ENCODE peak calls at places on chromosomes 4 and X, in eight cellular contexts. One of them, this sample, is unnamed.

GRCh38 chrX:107537815-107538214 is 88.4 kb downstream of the FRMPD3 start:
- DNase-seq in astrocyte: peak; percentile 16
- DNase-seq in IMR-90: peak; percentile 50
- DNase-seq in AG09309: no peak
- DNase-seq in left ventricle myocardium inferior: no peak
- DNase-seq in spleen: no peak
- DNase-seq in G401: peak; percentile 6
- DNase-seq in GM03348: peak; percentile 38
- DNase-seq in this sample: peak; percentile 58

GRCh38 chr4:114072781-114073180 is 93.3 kb upstream of the ARSJ start:
- DNase-seq in astrocyte: peak; percentile 73
- DNase-seq in IMR-90: no peak
- DNase-seq in AG09309: no peak
- DNase-seq in left ventricle myocardium inferior: no peak
- DNase-seq in spleen: no peak
- DNase-seq in G401: no peak
- DNase-seq in GM03348: no peak
- DNase-seq in this sample: no peak

GRCh38 chr4:65175585-65175984 is 494.7 kb downstream of the EPHA5 start:
- DNase-seq in astrocyte: no peak
- DNase-seq in IMR-90: no peak
- DNase-seq in AG09309: no peak
- DNase-seq in left ventricle myocardium inferior: no peak
- DNase-seq in spleen: no peak
- DNase-seq in G401: no peak
- DNase-seq in GM03348: no peak
- DNase-seq in this sample: no peak

GRCh38 chrX:9278475-9279270 is 186.2 kb upstream of the TBL1X start:
- DNase-seq in astrocyte: no peak
- DNase-seq in IMR-90: peak; percentile 46
- DNase-seq in AG09309: no peak
- DNase-seq in left ventricle myocardium inferior: no peak
- DNase-seq in spleen: no peak
- DNase-seq in G401: no peak
- DNase-seq in GM03348: peak; percentile 21
- DNase-seq in this sample: no peak

GRCh38 chr4:141158219-141158618 is 24.9 kb upstream of the RNF150 start:
- DNase-seq in astrocyte: no peak
- DNase-seq in IMR-90: peak; percentile 55
- DNase-seq in AG09309: peak; percentile 25
- DNase-seq in left ventricle myocardium inferior: no peak
- DNase-seq in spleen: no peak
- DNase-seq in G401: peak; percentile 67
- DNase-seq in GM03348: peak; percentile 64
- DNase-seq in this sample: peak; percentile 85

GRCh38 chrX:13506574-13506973 is 62.8 kb upstream of the EGFL6 start:
- DNase-seq in astrocyte: peak; percentile 22
- DNase-seq in IMR-90: peak; percentile 61
- DNase-seq in AG09309: peak; percentile 11
- DNase-seq in left ventricle myocardium inferior: peak; percentile 15
- DNase-seq in spleen: peak; percentile 75
- DNase-seq in G401: peak; percentile 45
- DNase-seq in GM03348: peak; percentile 37
- DNase-seq in this sample: peak; percentile 81

GRCh38 chrX:104253567-104254441 is 929 bp downstream of the ESX1 start:
- DNase-seq in astrocyte: no peak
- DNase-seq in IMR-90: no peak
- DNase-seq in AG09309: no peak
- DNase-seq in left ventricle myocardium inferior: no peak
- DNase-seq in spleen: no peak
- DNase-seq in G401: no peak
- DNase-seq in GM03348: no peak
- DNase-seq in this sample: peak; percentile 4

GRCh38 chr4:88759039-88759631 is 61.5 kb upstream of the NAP1L5 start:
- DNase-seq in astrocyte: peak; percentile 31
- DNase-seq in IMR-90: peak; percentile 64
- DNase-seq in AG09309: peak; percentile 18
- DNase-seq in left ventricle myocardium inferior: no peak
- DNase-seq in spleen: no peak
- DNase-seq in G401: peak; percentile 88
- DNase-seq in GM03348: peak; percentile 34
- DNase-seq in this sample: peak; percentile 56

GRCh38 chr4:106258145-106259045 is 57.6 kb downstream of the TBCK start:
- DNase-seq in astrocyte: peak; percentile 16
- DNase-seq in IMR-90: peak; percentile 7
- DNase-seq in AG09309: peak; percentile 8
- DNase-seq in left ventricle myocardium inferior: no peak
- DNase-seq in spleen: no peak
- DNase-seq in G401: no peak
- DNase-seq in GM03348: peak; percentile 21
- DNase-seq in this sample: peak; percentile 57

GRCh38 chr4:140579278-140579677 is 10.5 kb upstream of the UCP1 start:
- DNase-seq in astrocyte: no peak
- DNase-seq in IMR-90: no peak
- DNase-seq in AG09309: no peak
- DNase-seq in left ventricle myocardium inferior: no peak
- DNase-seq in spleen: no peak
- DNase-seq in G401: peak; percentile 47
- DNase-seq in GM03348: no peak
- DNase-seq in this sample: no peak

GRCh38 chr4:5460106-5460801 is 248.1 kb downstream of the EVC2 start:
- DNase-seq in astrocyte: no peak
- DNase-seq in IMR-90: peak; percentile 37
- DNase-seq in AG09309: no peak
- DNase-seq in left ventricle myocardium inferior: peak; percentile 23
- DNase-seq in spleen: peak; percentile 77
- DNase-seq in G401: no peak
- DNase-seq in GM03348: peak; percentile 73
- DNase-seq in this sample: peak; percentile 63

GRCh38 chr4:93103042-93103441 is 725.5 kb upstream of the ATOH1 start:
- DNase-seq in astrocyte: no peak
- DNase-seq in IMR-90: no peak
- DNase-seq in AG09309: no peak
- DNase-seq in left ventricle myocardium inferior: no peak
- DNase-seq in spleen: no peak
- DNase-seq in G401: no peak
- DNase-seq in GM03348: no peak
- DNase-seq in this sample: no peak

GRCh38 chrX:150152036-150152435 is 211.1 kb upstream of the MAMLD1 start:
- DNase-seq in astrocyte: no peak
- DNase-seq in IMR-90: no peak
- DNase-seq in AG09309: no peak
- DNase-seq in left ventricle myocardium inferior: no peak
- DNase-seq in spleen: no peak
- DNase-seq in G401: no peak
- DNase-seq in GM03348: no peak
- DNase-seq in this sample: no peak

GRCh38 chr4:84498203-84499026 is 677 bp downstream of the NKX6-1 start:
- DNase-seq in astrocyte: peak; percentile 13
- DNase-seq in IMR-90: peak; percentile 7
- DNase-seq in AG09309: no peak
- DNase-seq in left ventricle myocardium inferior: no peak
- DNase-seq in spleen: no peak
- DNase-seq in G401: no peak
- DNase-seq in GM03348: peak; percentile 62
- DNase-seq in this sample: peak; percentile 76

This sample was measured in adipocyte.